ENCODE peak calls at places on chromosomes 1 and 21, in seven cellular contexts. X is effector memory CD4-positive, alpha-beta T cell; S is breast epithelium; R is tibial artery; F is OCI-LY7; H is PC-3; O is upper lobe of right lung. A is an unnamed sample. For H3K4me1, the result is how much of the 10 kb centered on the place peaks cover.

GRCh38 chr1:209652121-209652742 is at the start of gene LAMB3:
- DNase-seq in R (no peak), H (peak), O (peak), X (no peak), F (no peak), S (peak), A (peak)

GRCh38 chr1:177170756-177171535 is at the start of gene BRINP2:
- DNase-seq in R (no peak), X (no peak), H (peak), O (peak), F (no peak), S (peak), A (peak)

GRCh38 chr1:56424744-56425493 is 154.4 kb downstream of the PLPP3 start:
- DNase-seq in O (peak), H (peak), S (no peak), R (peak), X (no peak), F (peak), A (peak)

GRCh38 chr1:25590096-25590824 is 26.3 kb upstream of the MAN1C1 start:
- DNase-seq in O (peak), S (no peak), H (no peak), F (no peak), X (no peak), R (peak), A (peak)

GRCh38 chr1:219834247-219834917 is 94.0 kb downstream of the SLC30A10 start:
- DNase-seq in O (no peak), F (no peak), X (no peak), S (no peak), H (no peak), R (no peak), A (no peak)

GRCh38 chr21:33027401-33028185 is 1.9 kb downstream of the OLIG2 start:
- DNase-seq in X (no peak), R (no peak), H (no peak), O (no peak), F (no peak), S (no peak), A (no peak)

GRCh38 chr1:92599184-92599583 is 112.5 kb upstream of the GFI1 start:
- DNase-seq in X (no peak), H (peak), F (peak), S (no peak), O (no peak), R (no peak), A (peak)

GRCh38 chr21:46004168-46004861 is 22.7 kb downstream of the COL6A1 start:
- DNase-seq in R (no peak), H (no peak), X (no peak), S (no peak), O (no peak), F (no peak), A (no peak)

GRCh38 chr1:32266926-32267645 is 16.0 kb downstream of the LCK start:
- DNase-seq in O (no peak), R (no peak), S (no peak), F (peak), H (no peak), X (no peak), A (no peak)

GRCh38 chr1:112717263-112717662 is 2.1 kb upstream of the PPM1J start:
- DNase-seq in F (no peak), S (no peak), R (no peak), O (no peak), X (no peak), H (no peak), A (no peak)

GRCh38 chr1:154837679-154838171 is 32.4 kb downstream of the KCNN3 start:
- DNase-seq in F (peak), O (peak), H (no peak), X (no peak), R (no peak), S (no peak), A (no peak)

GRCh38 chr1:52727114-52727586 is 897 bp downstream of the ZYG11B start:
- DNase-seq in O (no peak), X (no peak), S (no peak), R (no peak), H (peak), F (peak), A (no peak)

GRCh38 chr21:44955141-44955802 is 15.4 kb downstream of the SLX9 start:
- DNase-seq in F (no peak), S (no peak), O (peak), H (no peak), R (peak), X (no peak), A (no peak)

GRCh38 chr1:156821801-156822200 is 5.2 kb upstream of the SH2D2A start:
- DNase-seq in S (no peak), O (no peak), H (no peak), F (no peak), R (no peak), X (no peak), A (no peak)

GRCh38 chr1:228463009-228463558 is 24.1 kb upstream of the RNF187 start:
- DNase-seq in X (no peak), R (no peak), H (no peak), S (no peak), O (no peak), F (no peak), A (no peak)

GRCh38 chr1:4734791-4735190 is 80.4 kb downstream of the AJAP1 start:
- DNase-seq in O (no peak), F (no peak), S (no peak), X (no peak), R (no peak), H (no peak), A (no peak)

GRCh38 chr1:103546496-103546895 is 21.0 kb downstream of the RNPC3 start:
- DNase-seq in F (no peak), R (no peak), O (no peak), H (no peak), X (no peak), S (no peak), A (no peak)

GRCh38 chr1:217453816-217454215 is 177.1 kb downstream of the GPATCH2 start:
- DNase-seq in F (no peak), X (no peak), R (no peak), O (no peak), H (no peak), S (no peak), A (no peak)

GRCh38 chr1:32759997-32760623 is 57.0 kb downstream of the YARS1 start:
- DNase-seq in O (peak), F (no peak), X (no peak), S (peak), H (peak), R (no peak), A (peak)

GRCh38 chr1:19367584-19368041 is 55.5 kb downstream of the SLC66A1 start:
- DNase-seq in X (no peak), R (no peak), O (no peak), F (no peak), S (peak), H (no peak), A (no peak)

GRCh38 chr1:111748618-111749337 is 6.9 kb upstream of the DDX20 start:
- DNase-seq in F (no peak), X (no peak), H (no peak), R (no peak), S (no peak), O (no peak), A (no peak)

GRCh38 chr1:29856663-29857224 is 620.4 kb downstream of the PTPRU start:
- DNase-seq in X (no peak), R (peak), O (no peak), F (no peak), S (no peak), H (no peak), A (no peak)

GRCh38 chr21:31398574-31398973 is 54.5 kb upstream of the TIAM1 start:
- DNase-seq in X (no peak), H (no peak), O (no peak), S (no peak), F (no peak), R (peak), A (no peak)

GRCh38 chr1:60857851-60858250 is 224.5 kb upstream of the NFIA start:
- DNase-seq in O (no peak), F (no peak), S (no peak), R (no peak), X (no peak), H (no peak), A (no peak)

GRCh38 chr1:17120962-17121837 is 1.9 kb upstream of the PADI2 start:
- DNase-seq in F (no peak), R (no peak), H (no peak), X (no peak), O (no peak), S (no peak), A (no peak)

GRCh38 chr1:68586766-68587165 is 89.9 kb upstream of the DEPDC1 start:
- DNase-seq in H (no peak), R (no peak), S (no peak), X (no peak), F (no peak), O (no peak), A (no peak)

GRCh38 chr1:147099192-147099591 is 73.1 kb downstream of the PRKAB2 start:
- DNase-seq in S (no peak), H (peak), O (no peak), R (no peak), X (no peak), F (no peak), A (no peak)

GRCh38 chr1:182032251-182032650 is 29.3 kb downstream of the ZNF648 start:
- DNase-seq in H (peak), O (no peak), F (peak), R (no peak), S (no peak), X (no peak), A (no peak)

GRCh38 chr1:157369808-157370521 is 182.3 kb downstream of the FCRL5 start:
- DNase-seq in R (no peak), X (no peak), H (peak), F (peak), O (no peak), S (peak), A (peak)

GRCh38 chr1:38942664-38943428 is 1.2 kb upstream of the RHBDL2 start:
- DNase-seq in S (no peak), O (no peak), X (no peak), F (no peak), R (no peak), H (no peak), A (no peak)

GRCh38 chr1:78088015-78088414 is 42.2 kb downstream of the GIPC2 start:
- DNase-seq in O (no peak), S (no peak), F (no peak), X (no peak), H (no peak), R (no peak), A (no peak)

GRCh38 chr1:24501371-24502167 is 1.1 kb upstream of the RCAN3 start:
- DNase-seq in R (no peak), X (no peak), O (no peak), F (peak), S (peak), H (peak), A (peak)

DNA sequence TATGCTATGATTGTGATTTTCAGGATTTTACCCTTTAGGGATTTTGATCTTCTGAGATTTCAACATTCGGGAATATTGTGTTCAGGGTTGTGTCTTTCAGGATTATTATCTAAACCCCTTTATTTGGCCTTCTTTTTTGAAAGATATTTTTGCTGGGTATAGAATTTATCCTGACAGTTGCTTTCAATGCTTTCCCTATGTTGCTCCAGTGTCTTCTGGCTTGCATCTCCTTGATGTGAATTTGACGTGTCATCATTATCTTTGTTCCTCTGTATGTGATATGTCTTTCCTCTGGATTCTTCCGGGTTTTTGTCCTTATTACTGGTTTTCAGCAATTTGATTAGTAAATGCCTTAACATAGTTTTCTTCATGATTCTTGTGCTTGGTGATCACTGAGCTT is 25.9 kb upstream of the RIPK4 start:
- DNase-seq in S (no peak), O (no peak), X (no peak), F (no peak), H (no peak), R (no peak), A (no peak)
- H3K27ac ChIP-seq in S (no peak), O (no peak), X (no peak), F (no peak), H (no peak), R (no peak), A (no peak)

DNA sequence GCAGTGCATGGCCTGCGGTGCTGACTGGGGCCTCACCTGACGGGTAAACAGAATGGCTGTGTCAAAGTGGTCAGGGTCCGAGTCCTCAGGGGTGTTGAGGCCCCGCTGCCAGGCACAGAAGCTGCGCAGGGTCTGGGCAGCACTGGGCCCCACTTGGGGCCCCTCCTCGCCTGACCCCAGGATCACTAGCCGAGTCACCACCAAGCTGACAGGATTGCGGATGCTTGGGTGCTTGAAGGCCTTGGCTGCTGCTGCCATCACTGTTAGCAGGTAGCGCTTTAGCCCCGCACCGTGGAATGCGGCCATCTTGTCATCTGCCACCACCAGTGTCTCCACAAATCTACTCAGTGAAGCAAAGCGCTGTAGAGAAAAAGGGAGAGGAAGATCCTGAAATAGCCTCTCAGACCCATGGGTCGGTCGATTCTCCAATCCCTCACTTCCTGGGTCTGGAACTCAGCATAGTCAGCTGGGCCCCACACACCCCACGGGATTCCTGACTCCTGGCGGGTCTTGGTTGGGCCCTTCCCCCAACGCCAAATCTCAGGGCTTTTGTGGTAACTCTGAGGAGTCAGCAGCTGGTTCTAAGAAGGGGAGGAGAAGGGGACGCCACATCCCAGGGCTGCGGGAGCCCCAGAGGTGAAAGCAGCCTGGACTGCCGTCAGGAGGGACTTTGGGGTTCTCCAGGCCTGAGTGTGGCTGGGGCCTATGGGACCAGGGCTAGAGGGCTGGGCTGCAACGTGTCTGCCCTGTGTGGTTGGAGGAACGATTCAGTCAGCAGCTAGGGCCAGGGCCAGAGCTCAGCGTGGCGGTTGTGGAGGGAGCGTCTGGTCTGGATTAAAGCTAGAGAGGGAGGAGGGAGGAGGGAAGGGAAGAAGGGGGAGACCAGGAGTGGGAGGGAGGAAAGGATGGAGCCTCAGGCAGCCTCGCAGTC is 2.1 kb downstream of the ADAMTS4 start:
- DNase-seq in O (no peak), H (no peak), X (no peak), F (no peak), R (peak), S (no peak), A (peak)
- H3K4me3 ChIP-seq in O (peak), H (no peak), X (no peak), F (no peak), R (peak), S (peak), A (no peak)

DNA sequence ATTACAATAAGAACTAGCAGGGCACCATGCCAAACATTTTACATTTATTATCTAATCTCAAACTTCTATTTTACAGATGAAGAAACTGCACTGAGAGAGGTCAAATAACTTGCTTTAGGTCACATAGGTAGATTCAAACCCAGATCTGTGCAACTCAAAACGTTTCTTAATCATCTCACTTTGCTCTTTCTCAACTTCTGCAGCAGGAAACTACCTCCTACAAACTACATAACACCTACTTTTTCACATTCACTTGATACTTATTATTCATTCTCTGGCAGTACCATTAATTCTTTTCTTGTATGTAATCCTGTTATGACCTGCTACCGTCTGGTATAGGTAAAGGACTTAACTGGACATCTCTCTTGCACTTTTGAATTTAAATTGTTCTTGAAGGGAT is 49.9 kb upstream of the BCL10 start:
- DNase-seq in O (no peak), R (no peak), F (no peak), S (no peak), H (no peak), X (no peak), A (no peak)
- H3K4me1 ChIP-seq in O (under half), R (under half), F (under half), S (under half), H (half or more), X (under half), A (under half)

DNA sequence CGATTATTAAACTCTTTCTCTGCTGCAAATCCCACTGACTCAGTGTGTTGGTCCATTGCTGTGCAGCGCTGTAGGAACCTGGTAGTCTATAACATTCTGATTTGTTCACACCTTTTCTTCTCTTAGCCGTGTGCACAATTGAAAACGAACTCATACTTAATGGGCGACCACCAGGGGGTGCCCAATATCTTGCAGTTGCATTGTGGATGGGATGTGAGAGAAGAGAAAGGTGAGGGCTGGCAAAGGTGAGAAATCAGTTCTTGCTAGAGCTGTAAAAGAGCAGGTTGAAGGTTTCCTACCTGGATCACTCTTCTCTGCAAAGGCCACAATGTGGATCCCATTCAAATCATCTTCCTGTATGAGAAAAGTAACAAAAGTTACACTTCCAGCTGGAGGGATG is 51.0 kb downstream of the CASQ2 start:
- DNase-seq in X (no peak), F (peak), O (no peak), H (peak), R (no peak), S (no peak), A (peak)
- H3K27ac ChIP-seq in X (no peak), F (no peak), O (no peak), H (no peak), R (no peak), S (no peak), A (no peak)

GRCh38 chr21:42347601-42348327 is 3.0 kb downstream of the TFF2 start:
- DNase-seq in S (no peak), F (no peak), X (no peak), H (no peak), O (peak), R (no peak), A (no peak)
- H3K4me3 ChIP-seq in S (no peak), F (no peak), X (no peak), H (no peak), O (no peak), R (no peak), A (no peak)

GRCh38 chr1:201597551-201598230 is 58.8 kb downstream of the NAV1 start:
- DNase-seq in R (peak), O (peak), S (peak), H (peak), F (no peak), X (no peak), A (no peak)

GRCh38 chr1:201595381-201595780 is 56.5 kb downstream of the NAV1 start:
- DNase-seq in R (peak), O (peak), F (no peak), H (no peak), S (no peak), X (no peak), A (no peak)

GRCh38 chr1:201598396-201598795 is 59.5 kb downstream of the NAV1 start:
- DNase-seq in R (peak), F (no peak), S (no peak), O (peak), X (no peak), H (no peak), A (no peak)

GRCh38 chr1:201594575-201595245 is 55.8 kb downstream of the NAV1 start:
- DNase-seq in S (no peak), F (no peak), H (no peak), X (no peak), R (peak), O (peak), A (peak)

DNA sequence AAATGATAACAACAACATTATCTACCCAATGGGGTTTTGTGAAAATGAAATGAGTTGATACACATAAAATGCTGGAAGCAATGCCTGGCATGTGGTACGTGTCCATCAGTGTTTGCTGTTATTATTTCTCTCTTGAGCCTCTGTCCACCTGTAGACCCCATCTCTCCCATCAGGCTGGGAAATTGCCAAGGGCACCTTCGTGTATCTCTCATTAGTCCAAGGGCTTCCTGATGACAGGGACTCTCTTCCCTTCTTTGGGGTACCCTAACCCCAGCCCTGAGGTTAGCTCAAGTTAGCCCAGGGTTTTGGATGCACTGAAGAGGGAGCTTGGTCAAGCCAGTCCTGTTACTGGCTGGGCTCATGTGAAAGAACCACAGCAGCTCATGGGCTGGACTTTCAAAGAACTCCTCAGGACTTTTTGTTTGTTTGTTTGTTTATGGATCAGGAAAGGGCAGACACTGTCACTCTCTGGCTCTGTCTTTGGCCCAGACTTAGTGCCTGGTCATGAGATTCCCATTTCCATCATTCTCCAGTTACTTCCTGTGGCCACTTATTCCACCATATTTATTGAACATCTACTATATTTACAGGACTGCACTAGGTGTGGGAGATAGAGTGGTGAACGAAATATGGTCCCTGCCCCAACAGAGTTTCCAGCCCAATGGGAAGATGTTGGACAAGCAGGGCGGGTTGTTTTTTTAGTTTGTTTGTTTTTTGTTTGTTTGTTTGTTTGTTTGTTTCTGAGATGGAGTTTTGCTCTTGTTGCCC is 57.4 kb downstream of the NAV1 start:
- DNase-seq in F (no peak), H (no peak), R (peak), S (no peak), O (peak), X (no peak), A (no peak)
- H3K4me1 ChIP-seq in F (under half), H (under half), R (under half), S (under half), O (under half), X (under half), A (under half)

GRCh38 chr1:160638926-160639325 is 7.9 kb downstream of the SLAMF1 start:
- DNase-seq in O (no peak), H (no peak), S (no peak), X (no peak), R (no peak), F (no peak), A (no peak)
- H3K27ac ChIP-seq in O (no peak), H (no peak), S (no peak), X (peak), R (no peak), F (no peak), A (peak)

A was measured in hepatocyte.